ENCODE peak calls at places on chromosome 18, in eight cellular contexts. One of them, this sample, is unnamed.
A peak's percentile ranks its signal among the peaks of the same experiment; 100 is the strongest.

GRCh38 chr18:5879479-5879882 is 15.8 kb downstream of the TMEM200C start:
- DNase-seq in AG04450: peak; percentile 11
- DNase-seq in endothelial cell of umbilical vein: peak; percentile 36
- DNase-seq in dorsolateral prefrontal cortex: no peak
- DNase-seq in kidney: no peak
- DNase-seq in mesendoderm: peak; percentile 26
- DNase-seq in CD4-positive, alpha-beta T cell: no peak
- DNase-seq in neuronal stem cell: no peak
- DNase-seq in this sample: no peak

GRCh38 chr18:11512096-11513030 is 97.0 kb upstream of the SLC35G4 start:
- DNase-seq in neuronal stem cell: no peak
- DNase-seq in mesendoderm: peak; percentile 19
- DNase-seq in endothelial cell of umbilical vein: no peak
- DNase-seq in kidney: no peak
- DNase-seq in dorsolateral prefrontal cortex: no peak
- DNase-seq in CD4-positive, alpha-beta T cell: no peak
- DNase-seq in AG04450: no peak
- DNase-seq in this sample: no peak

GRCh38 chr18:24616638-24617037 is 156.2 kb downstream of the HRH4 start:
- DNase-seq in CD4-positive, alpha-beta T cell: no peak
- DNase-seq in AG04450: no peak
- DNase-seq in kidney: no peak
- DNase-seq in dorsolateral prefrontal cortex: no peak
- DNase-seq in mesendoderm: no peak
- DNase-seq in endothelial cell of umbilical vein: no peak
- DNase-seq in neuronal stem cell: no peak
- DNase-seq in this sample: no peak

GRCh38 chr18:49021433-49022129 is 70.8 kb upstream of the SMAD7 start:
- DNase-seq in neuronal stem cell: no peak
- DNase-seq in CD4-positive, alpha-beta T cell: no peak
- DNase-seq in endothelial cell of umbilical vein: peak; percentile 19
- DNase-seq in kidney: peak; percentile 94
- DNase-seq in mesendoderm: peak; percentile 98
- DNase-seq in AG04450: no peak
- DNase-seq in dorsolateral prefrontal cortex: no peak
- DNase-seq in this sample: peak; percentile 83

GRCh38 chr18:40687401-40687800 is 1267.6 kb upstream of the PIK3C3 start:
- DNase-seq in kidney: no peak
- DNase-seq in AG04450: no peak
- DNase-seq in CD4-positive, alpha-beta T cell: no peak
- DNase-seq in dorsolateral prefrontal cortex: no peak
- DNase-seq in endothelial cell of umbilical vein: no peak
- DNase-seq in mesendoderm: peak; percentile 36
- DNase-seq in neuronal stem cell: no peak
- DNase-seq in this sample: no peak

GRCh38 chr18:24446953-24447537 is 13.4 kb upstream of the HRH4 start:
- DNase-seq in endothelial cell of umbilical vein: no peak
- DNase-seq in AG04450: no peak
- DNase-seq in neuronal stem cell: no peak
- DNase-seq in dorsolateral prefrontal cortex: no peak
- DNase-seq in CD4-positive, alpha-beta T cell: no peak
- DNase-seq in kidney: no peak
- DNase-seq in mesendoderm: no peak
- DNase-seq in this sample: no peak

GRCh38 chr18:27887287-27887686 is 289.6 kb downstream of the CDH2 start:
- DNase-seq in mesendoderm: no peak
- DNase-seq in AG04450: no peak
- DNase-seq in CD4-positive, alpha-beta T cell: no peak
- DNase-seq in kidney: no peak
- DNase-seq in neuronal stem cell: no peak
- DNase-seq in endothelial cell of umbilical vein: no peak
- DNase-seq in dorsolateral prefrontal cortex: no peak
- DNase-seq in this sample: no peak

GRCh38 chr18:25825066-25825465 is 265.3 kb downstream of the SS18 start:
- DNase-seq in CD4-positive, alpha-beta T cell: no peak
- DNase-seq in mesendoderm: no peak
- DNase-seq in endothelial cell of umbilical vein: no peak
- DNase-seq in kidney: no peak
- DNase-seq in AG04450: no peak
- DNase-seq in neuronal stem cell: no peak
- DNase-seq in dorsolateral prefrontal cortex: no peak
- DNase-seq in this sample: no peak

GRCh38 chr18:71027531-71027930 is 738.7 kb downstream of the SOCS6 start:
- DNase-seq in CD4-positive, alpha-beta T cell: no peak
- DNase-seq in neuronal stem cell: no peak
- DNase-seq in dorsolateral prefrontal cortex: no peak
- DNase-seq in AG04450: no peak
- DNase-seq in mesendoderm: peak; percentile 11
- DNase-seq in endothelial cell of umbilical vein: no peak
- DNase-seq in kidney: no peak
- DNase-seq in this sample: no peak

GRCh38 chr18:63365909-63366269 is 1.1 kb downstream of the KDSR start:
- DNase-seq in dorsolateral prefrontal cortex: no peak
- DNase-seq in endothelial cell of umbilical vein: no peak
- DNase-seq in mesendoderm: no peak
- DNase-seq in CD4-positive, alpha-beta T cell: no peak
- DNase-seq in AG04450: no peak
- DNase-seq in kidney: no peak
- DNase-seq in neuronal stem cell: peak; percentile 1
- DNase-seq in this sample: no peak

GRCh38 chr18:49721981-49722380 is 91.4 kb downstream of the ACAA2 start:
- DNase-seq in AG04450: no peak
- DNase-seq in mesendoderm: no peak
- DNase-seq in dorsolateral prefrontal cortex: no peak
- DNase-seq in neuronal stem cell: no peak
- DNase-seq in endothelial cell of umbilical vein: no peak
- DNase-seq in CD4-positive, alpha-beta T cell: no peak
- DNase-seq in kidney: no peak
- DNase-seq in this sample: no peak

GRCh38 chr18:27921392-27921791 is 255.5 kb downstream of the CDH2 start:
- DNase-seq in neuronal stem cell: no peak
- DNase-seq in mesendoderm: peak; percentile 49
- DNase-seq in dorsolateral prefrontal cortex: no peak
- DNase-seq in kidney: no peak
- DNase-seq in AG04450: no peak
- DNase-seq in endothelial cell of umbilical vein: no peak
- DNase-seq in CD4-positive, alpha-beta T cell: no peak
- DNase-seq in this sample: no peak

GRCh38 chr18:24398515-24398914 is 891 bp upstream of the OSBPL1A start:
- DNase-seq in neuronal stem cell: no peak
- DNase-seq in AG04450: no peak
- DNase-seq in CD4-positive, alpha-beta T cell: no peak
- DNase-seq in kidney: no peak
- DNase-seq in dorsolateral prefrontal cortex: no peak
- DNase-seq in mesendoderm: peak; percentile 55
- DNase-seq in endothelial cell of umbilical vein: no peak
- DNase-seq in this sample: no peak

GRCh38 chr18:23930002-23930401 is 84.6 kb upstream of the TTC39C start:
- DNase-seq in CD4-positive, alpha-beta T cell: no peak
- DNase-seq in neuronal stem cell: no peak
- DNase-seq in AG04450: no peak
- DNase-seq in mesendoderm: no peak
- DNase-seq in endothelial cell of umbilical vein: no peak
- DNase-seq in dorsolateral prefrontal cortex: no peak
- DNase-seq in kidney: no peak
- DNase-seq in this sample: no peak

GRCh38 chr18:32772580-32773186 is at the start of gene KLHL14:
- DNase-seq in CD4-positive, alpha-beta T cell: no peak
- DNase-seq in mesendoderm: peak; percentile 18
- DNase-seq in endothelial cell of umbilical vein: no peak
- DNase-seq in kidney: no peak
- DNase-seq in neuronal stem cell: no peak
- DNase-seq in dorsolateral prefrontal cortex: no peak
- DNase-seq in AG04450: no peak
- DNase-seq in this sample: no peak

GRCh38 chr18:74229891-74230290 is 61.9 kb downstream of the CYB5A start:
- DNase-seq in dorsolateral prefrontal cortex: no peak
- DNase-seq in neuronal stem cell: no peak
- DNase-seq in mesendoderm: no peak
- DNase-seq in kidney: no peak
- DNase-seq in CD4-positive, alpha-beta T cell: no peak
- DNase-seq in AG04450: no peak
- DNase-seq in endothelial cell of umbilical vein: no peak
- DNase-seq in this sample: no peak

GRCh38 chr18:35352283-35352682 is 8.1 kb upstream of the ZNF24 start:
- DNase-seq in dorsolateral prefrontal cortex: no peak
- DNase-seq in kidney: no peak
- DNase-seq in CD4-positive, alpha-beta T cell: no peak
- DNase-seq in neuronal stem cell: no peak
- DNase-seq in mesendoderm: peak; percentile 37
- DNase-seq in endothelial cell of umbilical vein: no peak
- DNase-seq in AG04450: no peak
- DNase-seq in this sample: no peak
- H3K27ac ChIP-seq in dorsolateral prefrontal cortex: no peak overlapping the region
- H3K27ac ChIP-seq in kidney: no peak overlapping the region
- H3K27ac ChIP-seq in CD4-positive, alpha-beta T cell: no peak overlapping the region
- H3K27ac ChIP-seq in neuronal stem cell: no peak overlapping the region
- H3K27ac ChIP-seq in mesendoderm: no peak overlapping the region
- H3K27ac ChIP-seq in endothelial cell of umbilical vein: no peak overlapping the region
- H3K27ac ChIP-seq in AG04450: no peak overlapping the region
- H3K27ac ChIP-seq in this sample: no peak overlapping the region

DNA sequence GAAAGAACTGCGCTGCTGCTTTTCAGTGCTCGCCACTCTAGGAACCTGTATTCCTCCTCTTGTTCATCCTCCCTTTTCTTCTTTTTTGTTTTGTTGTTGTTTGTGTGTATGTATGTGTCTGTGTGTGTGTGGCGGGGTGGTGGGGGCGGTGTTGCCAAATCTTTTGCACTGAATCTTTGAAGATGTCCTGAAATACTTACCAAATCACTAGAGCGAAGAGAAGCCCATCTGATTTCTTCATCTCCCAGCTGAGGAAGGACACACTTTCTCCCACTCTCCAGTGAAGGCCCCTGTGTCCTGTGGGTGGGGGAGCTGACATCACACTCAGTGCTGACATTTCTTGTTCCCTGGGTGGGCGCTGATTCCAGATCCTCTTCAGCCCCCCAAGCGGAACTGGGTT is 74.5 kb downstream of the NEDD4L start:
- DNase-seq in dorsolateral prefrontal cortex: no peak
- DNase-seq in neuronal stem cell: no peak
- DNase-seq in AG04450: no peak
- DNase-seq in endothelial cell of umbilical vein: no peak
- DNase-seq in CD4-positive, alpha-beta T cell: no peak
- DNase-seq in kidney: no peak
- DNase-seq in mesendoderm: no peak
- DNase-seq in this sample: no peak
- H3K27ac ChIP-seq in dorsolateral prefrontal cortex: peak overlapping the region; percentile 16
- H3K27ac ChIP-seq in neuronal stem cell: no peak overlapping the region
- H3K27ac ChIP-seq in AG04450: no peak overlapping the region
- H3K27ac ChIP-seq in endothelial cell of umbilical vein: no peak overlapping the region
- H3K27ac ChIP-seq in CD4-positive, alpha-beta T cell: no peak overlapping the region
- H3K27ac ChIP-seq in kidney: peak overlapping the region; percentile 44
- H3K27ac ChIP-seq in mesendoderm: no peak overlapping the region
- H3K27ac ChIP-seq in this sample: no peak overlapping the region

DNA sequence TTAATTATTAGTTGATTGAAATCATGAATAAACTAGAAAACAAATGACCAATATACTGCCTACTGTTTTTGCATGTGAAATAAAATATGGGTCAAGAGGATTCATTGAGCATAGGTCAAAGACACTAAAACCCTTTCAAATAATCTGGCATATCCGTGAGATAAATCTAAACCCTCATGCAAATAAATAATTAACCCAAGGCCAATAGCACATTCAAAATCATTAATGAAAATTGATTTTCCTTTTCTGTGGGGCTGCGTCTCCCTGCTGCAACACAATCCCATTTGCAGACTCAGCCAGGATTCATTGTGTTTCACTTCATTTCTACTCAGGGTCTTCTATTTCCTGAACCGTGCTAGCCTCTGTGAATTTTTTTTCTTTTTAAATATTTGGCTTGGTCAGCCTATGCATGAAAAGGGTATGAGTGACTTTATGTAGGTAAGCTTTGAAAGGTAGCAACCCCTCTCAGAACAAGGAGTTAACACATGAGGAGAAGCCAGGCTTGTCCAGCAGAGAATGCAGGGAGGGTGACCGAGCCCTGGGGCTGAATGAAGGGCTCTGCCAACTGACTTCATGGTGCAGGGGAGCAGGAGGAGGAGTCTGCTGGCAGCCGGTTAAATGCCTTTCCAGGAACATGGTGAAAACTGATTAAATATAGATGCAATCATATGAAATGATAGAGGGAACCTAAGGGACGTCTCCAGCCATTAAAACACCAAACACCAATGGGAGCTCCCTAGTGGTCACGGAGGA is 10.3 kb upstream of the CTAGE1 start:
- DNase-seq in mesendoderm: no peak
- DNase-seq in CD4-positive, alpha-beta T cell: no peak
- DNase-seq in kidney: no peak
- DNase-seq in dorsolateral prefrontal cortex: no peak
- DNase-seq in endothelial cell of umbilical vein: no peak
- DNase-seq in neuronal stem cell: no peak
- DNase-seq in AG04450: no peak
- DNase-seq in this sample: no peak
- H3K27ac ChIP-seq in mesendoderm: no peak overlapping the region
- H3K27ac ChIP-seq in CD4-positive, alpha-beta T cell: no peak overlapping the region
- H3K27ac ChIP-seq in kidney: no peak overlapping the region
- H3K27ac ChIP-seq in dorsolateral prefrontal cortex: no peak overlapping the region
- H3K27ac ChIP-seq in endothelial cell of umbilical vein: no peak overlapping the region
- H3K27ac ChIP-seq in neuronal stem cell: no peak overlapping the region
- H3K27ac ChIP-seq in AG04450: no peak overlapping the region
- H3K27ac ChIP-seq in this sample: peak overlapping the region; percentile 15

GRCh38 chr18:35938158-35938557 is 34.3 kb upstream of the RMP24 start:
- DNase-seq in kidney: no peak
- DNase-seq in mesendoderm: no peak
- DNase-seq in neuronal stem cell: no peak
- DNase-seq in AG04450: no peak
- DNase-seq in CD4-positive, alpha-beta T cell: no peak
- DNase-seq in endothelial cell of umbilical vein: no peak
- DNase-seq in dorsolateral prefrontal cortex: no peak
- DNase-seq in this sample: no peak
- H3K27ac ChIP-seq in kidney: no peak overlapping the region
- H3K27ac ChIP-seq in mesendoderm: no peak overlapping the region
- H3K27ac ChIP-seq in neuronal stem cell: no peak overlapping the region
- H3K27ac ChIP-seq in AG04450: no peak overlapping the region
- H3K27ac ChIP-seq in CD4-positive, alpha-beta T cell: no peak overlapping the region
- H3K27ac ChIP-seq in endothelial cell of umbilical vein: no peak overlapping the region
- H3K27ac ChIP-seq in dorsolateral prefrontal cortex: no peak overlapping the region
- H3K27ac ChIP-seq in this sample: no peak overlapping the region

GRCh38 chr18:9916814-9917213 is 3.0 kb downstream of the VAPA start:
- DNase-seq in mesendoderm: no peak
- DNase-seq in endothelial cell of umbilical vein: no peak
- DNase-seq in CD4-positive, alpha-beta T cell: no peak
- DNase-seq in kidney: no peak
- DNase-seq in dorsolateral prefrontal cortex: no peak
- DNase-seq in AG04450: no peak
- DNase-seq in neuronal stem cell: no peak
- DNase-seq in this sample: no peak
- H3K27ac ChIP-seq in mesendoderm: no peak overlapping the region
- H3K27ac ChIP-seq in endothelial cell of umbilical vein: peak overlapping the region; percentile 94
- H3K27ac ChIP-seq in CD4-positive, alpha-beta T cell: no peak overlapping the region
- H3K27ac ChIP-seq in kidney: no peak overlapping the region
- H3K27ac ChIP-seq in dorsolateral prefrontal cortex: peak overlapping the region; percentile 98
- H3K27ac ChIP-seq in AG04450: no peak overlapping the region
- H3K27ac ChIP-seq in neuronal stem cell: no peak overlapping the region
- H3K27ac ChIP-seq in this sample: peak overlapping the region; percentile 98

GRCh38 chr18:46062781-46063180 is 9.3 kb downstream of the PSTPIP2 start:
- DNase-seq in endothelial cell of umbilical vein: no peak
- DNase-seq in dorsolateral prefrontal cortex: no peak
- DNase-seq in AG04450: no peak
- DNase-seq in mesendoderm: peak; percentile 54
- DNase-seq in CD4-positive, alpha-beta T cell: no peak
- DNase-seq in kidney: no peak
- DNase-seq in neuronal stem cell: no peak
- DNase-seq in this sample: no peak
- H3K27ac ChIP-seq in endothelial cell of umbilical vein: no peak overlapping the region
- H3K27ac ChIP-seq in dorsolateral prefrontal cortex: no peak overlapping the region
- H3K27ac ChIP-seq in AG04450: no peak overlapping the region
- H3K27ac ChIP-seq in mesendoderm: no peak overlapping the region
- H3K27ac ChIP-seq in CD4-positive, alpha-beta T cell: no peak overlapping the region
- H3K27ac ChIP-seq in kidney: no peak overlapping the region
- H3K27ac ChIP-seq in neuronal stem cell: no peak overlapping the region
- H3K27ac ChIP-seq in this sample: no peak overlapping the region

GRCh38 chr18:45014047-45014501 is 333.4 kb downstream of the SETBP1 start:
- DNase-seq in CD4-positive, alpha-beta T cell: no peak
- DNase-seq in dorsolateral prefrontal cortex: no peak
- DNase-seq in AG04450: peak; percentile 49
- DNase-seq in mesendoderm: peak; percentile 91
- DNase-seq in neuronal stem cell: peak; percentile 12
- DNase-seq in kidney: no peak
- DNase-seq in endothelial cell of umbilical vein: peak; percentile 82
- DNase-seq in this sample: no peak
- H3K27ac ChIP-seq in CD4-positive, alpha-beta T cell: no peak overlapping the region
- H3K27ac ChIP-seq in dorsolateral prefrontal cortex: peak overlapping the region; percentile 17
- H3K27ac ChIP-seq in AG04450: no peak overlapping the region
- H3K27ac ChIP-seq in mesendoderm: no peak overlapping the region
- H3K27ac ChIP-seq in neuronal stem cell: no peak overlapping the region
- H3K27ac ChIP-seq in kidney: peak overlapping the region; percentile 54
- H3K27ac ChIP-seq in endothelial cell of umbilical vein: no peak overlapping the region
- H3K27ac ChIP-seq in this sample: no peak overlapping the region

This sample was measured in pancreas.